ENCODE peak calls at places on chromosomes 16 and 17, in six cellular contexts. One of them, this sample, is unnamed.

GRCh38 chr16:51383909-51384308 is 232.8 kb upstream of the SALL1 start:
- DNase-seq in left lung: no peak
- DNase-seq in stimulated activated CD4-positive, alpha-beta T cell treated with anti-CD3 and anti-CD28 coated beads, Interleukin-12 subunit alpha, Interleukin-12 subunit beta, amount 100 ng/mL, for 4 hours: no peak
- DNase-seq in activated T-cell treated with anti-CD3 and anti-CD28 coated beads for 1 hour: no peak
- DNase-seq in T-helper 2 cell: no peak
- DNase-seq in tibial nerve: no peak
- DNase-seq in this sample: no peak

GRCh38 chr17:1013729-1014090 is 16.8 kb downstream of the TIMM22 start:
- DNase-seq in left lung: peak; percentile 40
- DNase-seq in stimulated activated CD4-positive, alpha-beta T cell treated with anti-CD3 and anti-CD28 coated beads, Interleukin-12 subunit alpha, Interleukin-12 subunit beta, amount 100 ng/mL, for 4 hours: no peak
- DNase-seq in activated T-cell treated with anti-CD3 and anti-CD28 coated beads for 1 hour: no peak
- DNase-seq in T-helper 2 cell: no peak
- DNase-seq in tibial nerve: no peak
- DNase-seq in this sample: no peak

GRCh38 chr17:14784997-14785696 is 480.0 kb downstream of the PMP22 start:
- DNase-seq in left lung: no peak
- DNase-seq in stimulated activated CD4-positive, alpha-beta T cell treated with anti-CD3 and anti-CD28 coated beads, Interleukin-12 subunit alpha, Interleukin-12 subunit beta, amount 100 ng/mL, for 4 hours: peak; percentile 22
- DNase-seq in activated T-cell treated with anti-CD3 and anti-CD28 coated beads for 1 hour: peak; percentile 11
- DNase-seq in T-helper 2 cell: no peak
- DNase-seq in tibial nerve: no peak
- DNase-seq in this sample: no peak

GRCh38 chr17:29158515-29159275 is 21.5 kb downstream of the MYO18A start:
- DNase-seq in left lung: peak; percentile 57
- DNase-seq in stimulated activated CD4-positive, alpha-beta T cell treated with anti-CD3 and anti-CD28 coated beads, Interleukin-12 subunit alpha, Interleukin-12 subunit beta, amount 100 ng/mL, for 4 hours: no peak
- DNase-seq in activated T-cell treated with anti-CD3 and anti-CD28 coated beads for 1 hour: no peak
- DNase-seq in T-helper 2 cell: no peak
- DNase-seq in tibial nerve: no peak
- DNase-seq in this sample: no peak

GRCh38 chr17:75459590-75460267 is 3.3 kb downstream of the TMEM94 start:
- DNase-seq in left lung: no peak
- DNase-seq in stimulated activated CD4-positive, alpha-beta T cell treated with anti-CD3 and anti-CD28 coated beads, Interleukin-12 subunit alpha, Interleukin-12 subunit beta, amount 100 ng/mL, for 4 hours: no peak
- DNase-seq in activated T-cell treated with anti-CD3 and anti-CD28 coated beads for 1 hour: no peak
- DNase-seq in T-helper 2 cell: no peak
- DNase-seq in tibial nerve: no peak
- DNase-seq in this sample: no peak

GRCh38 chr16:88636488-88637265 is 1.7 kb upstream of the IL17C start:
- DNase-seq in left lung: no peak
- DNase-seq in stimulated activated CD4-positive, alpha-beta T cell treated with anti-CD3 and anti-CD28 coated beads, Interleukin-12 subunit alpha, Interleukin-12 subunit beta, amount 100 ng/mL, for 4 hours: no peak
- DNase-seq in activated T-cell treated with anti-CD3 and anti-CD28 coated beads for 1 hour: no peak
- DNase-seq in T-helper 2 cell: no peak
- DNase-seq in tibial nerve: no peak
- DNase-seq in this sample: no peak

GRCh38 chr17:72591500-72592241 is 470.9 kb downstream of the SOX9 start:
- DNase-seq in left lung: peak; percentile 82
- DNase-seq in stimulated activated CD4-positive, alpha-beta T cell treated with anti-CD3 and anti-CD28 coated beads, Interleukin-12 subunit alpha, Interleukin-12 subunit beta, amount 100 ng/mL, for 4 hours: no peak
- DNase-seq in activated T-cell treated with anti-CD3 and anti-CD28 coated beads for 1 hour: no peak
- DNase-seq in T-helper 2 cell: no peak
- DNase-seq in tibial nerve: no peak
- DNase-seq in this sample: no peak

GRCh38 chr17:31902693-31903092 is 1.2 kb upstream of the UTP6 start:
- DNase-seq in left lung: no peak
- DNase-seq in stimulated activated CD4-positive, alpha-beta T cell treated with anti-CD3 and anti-CD28 coated beads, Interleukin-12 subunit alpha, Interleukin-12 subunit beta, amount 100 ng/mL, for 4 hours: no peak
- DNase-seq in activated T-cell treated with anti-CD3 and anti-CD28 coated beads for 1 hour: no peak
- DNase-seq in T-helper 2 cell: no peak
- DNase-seq in tibial nerve: no peak
- DNase-seq in this sample: no peak

GRCh38 chr17:82449883-82450356 is 632 bp downstream of the CYBC1 start:
- DNase-seq in left lung: no peak
- DNase-seq in stimulated activated CD4-positive, alpha-beta T cell treated with anti-CD3 and anti-CD28 coated beads, Interleukin-12 subunit alpha, Interleukin-12 subunit beta, amount 100 ng/mL, for 4 hours: peak; percentile 49
- DNase-seq in activated T-cell treated with anti-CD3 and anti-CD28 coated beads for 1 hour: peak; percentile 25
- DNase-seq in T-helper 2 cell: no peak
- DNase-seq in tibial nerve: no peak
- DNase-seq in this sample: no peak

GRCh38 chr17:66576473-66576872 is 258.4 kb upstream of the CACNG5 start:
- DNase-seq in left lung: no peak
- DNase-seq in stimulated activated CD4-positive, alpha-beta T cell treated with anti-CD3 and anti-CD28 coated beads, Interleukin-12 subunit alpha, Interleukin-12 subunit beta, amount 100 ng/mL, for 4 hours: no peak
- DNase-seq in activated T-cell treated with anti-CD3 and anti-CD28 coated beads for 1 hour: no peak
- DNase-seq in T-helper 2 cell: no peak
- DNase-seq in tibial nerve: no peak
- DNase-seq in this sample: peak; percentile 45

GRCh38 chr16:23296994-23297393 is 5.1 kb upstream of the SCNN1B start:
- DNase-seq in left lung: no peak
- DNase-seq in stimulated activated CD4-positive, alpha-beta T cell treated with anti-CD3 and anti-CD28 coated beads, Interleukin-12 subunit alpha, Interleukin-12 subunit beta, amount 100 ng/mL, for 4 hours: no peak
- DNase-seq in activated T-cell treated with anti-CD3 and anti-CD28 coated beads for 1 hour: no peak
- DNase-seq in T-helper 2 cell: no peak
- DNase-seq in tibial nerve: no peak
- DNase-seq in this sample: peak; percentile 8

GRCh38 chr17:35931794-35932419 is 1.3 kb upstream of the RDM1 start:
- DNase-seq in left lung: no peak
- DNase-seq in stimulated activated CD4-positive, alpha-beta T cell treated with anti-CD3 and anti-CD28 coated beads, Interleukin-12 subunit alpha, Interleukin-12 subunit beta, amount 100 ng/mL, for 4 hours: no peak
- DNase-seq in activated T-cell treated with anti-CD3 and anti-CD28 coated beads for 1 hour: no peak
- DNase-seq in T-helper 2 cell: no peak
- DNase-seq in tibial nerve: no peak
- DNase-seq in this sample: no peak

GRCh38 chr16:74743668-74744299 is 30.8 kb downstream of the FA2H start:
- DNase-seq in left lung: peak; percentile 81
- DNase-seq in stimulated activated CD4-positive, alpha-beta T cell treated with anti-CD3 and anti-CD28 coated beads, Interleukin-12 subunit alpha, Interleukin-12 subunit beta, amount 100 ng/mL, for 4 hours: no peak
- DNase-seq in activated T-cell treated with anti-CD3 and anti-CD28 coated beads for 1 hour: no peak
- DNase-seq in T-helper 2 cell: no peak
- DNase-seq in tibial nerve: peak; percentile 42
- DNase-seq in this sample: peak; percentile 38

GRCh38 chr17:66716236-66717026 is 118.5 kb upstream of the CACNG5 start:
- DNase-seq in left lung: no peak
- DNase-seq in stimulated activated CD4-positive, alpha-beta T cell treated with anti-CD3 and anti-CD28 coated beads, Interleukin-12 subunit alpha, Interleukin-12 subunit beta, amount 100 ng/mL, for 4 hours: no peak
- DNase-seq in activated T-cell treated with anti-CD3 and anti-CD28 coated beads for 1 hour: no peak
- DNase-seq in T-helper 2 cell: no peak
- DNase-seq in tibial nerve: no peak
- DNase-seq in this sample: peak; percentile 77

GRCh38 chr17:65270499-65270898 is 133.3 kb downstream of the RGS9 start:
- DNase-seq in left lung: no peak
- DNase-seq in stimulated activated CD4-positive, alpha-beta T cell treated with anti-CD3 and anti-CD28 coated beads, Interleukin-12 subunit alpha, Interleukin-12 subunit beta, amount 100 ng/mL, for 4 hours: no peak
- DNase-seq in activated T-cell treated with anti-CD3 and anti-CD28 coated beads for 1 hour: no peak
- DNase-seq in T-helper 2 cell: no peak
- DNase-seq in tibial nerve: no peak
- DNase-seq in this sample: no peak

GRCh38 chr17:65220732-65221131 is 83.6 kb downstream of the RGS9 start:
- DNase-seq in left lung: no peak
- DNase-seq in stimulated activated CD4-positive, alpha-beta T cell treated with anti-CD3 and anti-CD28 coated beads, Interleukin-12 subunit alpha, Interleukin-12 subunit beta, amount 100 ng/mL, for 4 hours: no peak
- DNase-seq in activated T-cell treated with anti-CD3 and anti-CD28 coated beads for 1 hour: no peak
- DNase-seq in T-helper 2 cell: no peak
- DNase-seq in tibial nerve: no peak
- DNase-seq in this sample: no peak

GRCh38 chr17:27798376-27798775 is 2.0 kb downstream of the NOS2 start:
- DNase-seq in left lung: no peak
- DNase-seq in stimulated activated CD4-positive, alpha-beta T cell treated with anti-CD3 and anti-CD28 coated beads, Interleukin-12 subunit alpha, Interleukin-12 subunit beta, amount 100 ng/mL, for 4 hours: no peak
- DNase-seq in activated T-cell treated with anti-CD3 and anti-CD28 coated beads for 1 hour: no peak
- DNase-seq in T-helper 2 cell: no peak
- DNase-seq in tibial nerve: no peak
- DNase-seq in this sample: no peak

GRCh38 chr17:75125984-75126383 is 5.6 kb downstream of the NT5C start:
- DNase-seq in left lung: no peak
- DNase-seq in stimulated activated CD4-positive, alpha-beta T cell treated with anti-CD3 and anti-CD28 coated beads, Interleukin-12 subunit alpha, Interleukin-12 subunit beta, amount 100 ng/mL, for 4 hours: no peak
- DNase-seq in activated T-cell treated with anti-CD3 and anti-CD28 coated beads for 1 hour: no peak
- DNase-seq in T-helper 2 cell: no peak
- DNase-seq in tibial nerve: no peak
- DNase-seq in this sample: no peak

GRCh38 chr17:42676424-42677011 is at the start of gene PLEKHH3:
- DNase-seq in left lung: no peak
- DNase-seq in stimulated activated CD4-positive, alpha-beta T cell treated with anti-CD3 and anti-CD28 coated beads, Interleukin-12 subunit alpha, Interleukin-12 subunit beta, amount 100 ng/mL, for 4 hours: no peak
- DNase-seq in activated T-cell treated with anti-CD3 and anti-CD28 coated beads for 1 hour: no peak
- DNase-seq in T-helper 2 cell: no peak
- DNase-seq in tibial nerve: no peak
- DNase-seq in this sample: peak; percentile 71

This sample was measured in SK-N-DZ.